ENCODE peak calls at places on chromosomes 5 and 9, in ten cellular contexts. O is suprapubic skin, K is left ventricle myocardium inferior, G is tibial nerve, Y is tibial artery, B is gastrocnemius medialis, S is AG04450, L is IMR-90, R is PC-3, V is astrocyte. Z is an unnamed sample.

GRCh38 chr5:173281910-173282309 is 46.3 kb downstream of the STC2 start:
- DNase-seq in O (no peak), K (no peak), G (no peak), Y (no peak), B (no peak), S (no peak), L (peak), R (peak), V (no peak), Z (no peak)

GRCh38 chr5:134568761-134569725 is 43.6 kb downstream of the JADE2 start:
- DNase-seq in O (no peak), K (peak), G (peak), Y (peak), B (no peak), S (no peak), L (peak), R (peak), V (no peak), Z (no peak)

GRCh38 chr5:65172486-65173129 is 309.1 kb downstream of the ADAMTS6 start:
- DNase-seq in O (no peak), K (no peak), G (no peak), Y (no peak), B (no peak), S (no peak), L (peak), R (no peak), V (peak), Z (peak)

GRCh38 chr5:170184007-170184687 is 48.6 kb upstream of the C5orf58 start:
- DNase-seq in O (peak), K (peak), G (peak), Y (no peak), B (no peak), S (no peak), L (peak), R (peak), V (peak), Z (peak)

GRCh38 chr5:179470191-179470590 is 80.2 kb upstream of the RUFY1 start:
- DNase-seq in O (no peak), K (no peak), G (no peak), Y (no peak), B (no peak), S (no peak), L (no peak), R (no peak), V (no peak), Z (no peak)

GRCh38 chr5:109880907-109881685 is 191.4 kb downstream of the MAN2A1 start:
- DNase-seq in O (no peak), K (no peak), G (no peak), Y (no peak), B (no peak), S (no peak), L (peak), R (no peak), V (peak), Z (peak)

GRCh38 chr9:135920973-135921585 is 13.7 kb upstream of the CAMSAP1 start:
- DNase-seq in O (no peak), K (no peak), G (no peak), Y (no peak), B (no peak), S (no peak), L (no peak), R (no peak), V (no peak), Z (no peak)

GRCh38 chr9:21804336-21804735 is 1.9 kb downstream of the MTAP start:
- DNase-seq in O (no peak), K (no peak), G (no peak), Y (no peak), B (no peak), S (no peak), L (no peak), R (no peak), V (no peak), Z (no peak)

GRCh38 chr5:54093081-54093492 is 217.3 kb downstream of the ARL15 start:
- DNase-seq in O (no peak), K (no peak), G (no peak), Y (no peak), B (no peak), S (no peak), L (no peak), R (peak), V (no peak), Z (no peak)

GRCh38 chr5:28066856-28067255 is 1028.5 kb upstream of the CDH9 start:
- DNase-seq in O (no peak), K (no peak), G (no peak), Y (no peak), B (no peak), S (no peak), L (no peak), R (no peak), V (no peak), Z (no peak)

GRCh38 chr5:16312786-16313185 is 133.2 kb upstream of the MARCHF11 start:
- DNase-seq in O (no peak), K (no peak), G (no peak), Y (no peak), B (no peak), S (no peak), L (peak), R (no peak), V (no peak), Z (no peak)

GRCh38 chr9:86046080-86046636 is 53.2 kb downstream of the GOLM1 start:
- DNase-seq in O (no peak), K (no peak), G (no peak), Y (no peak), B (no peak), S (no peak), L (no peak), R (peak), V (no peak), Z (no peak)

GRCh38 chr5:175123542-175123941 is 320.4 kb downstream of the DRD1 start:
- DNase-seq in O (no peak), K (no peak), G (no peak), Y (no peak), B (no peak), S (no peak), L (no peak), R (peak), V (no peak), Z (no peak)

GRCh38 chr9:37840560-37841194 is 40.1 kb downstream of the DCAF10 start:
- DNase-seq in O (no peak), K (no peak), G (no peak), Y (no peak), B (no peak), S (peak), L (peak), R (peak), V (peak), Z (peak)

GRCh38 chr5:79759436-79759835 is 69.8 kb downstream of the CMYA5 start:
- DNase-seq in O (no peak), K (no peak), G (no peak), Y (no peak), B (peak), S (no peak), L (peak), R (peak), V (peak), Z (peak)

GRCh38 chr5:171420429-171421231 is 1.2 kb downstream of the FGF18 start:
- DNase-seq in O (no peak), K (peak), G (peak), Y (peak), B (peak), S (peak), L (peak), R (peak), V (peak), Z (peak)

GRCh38 chr5:157626831-157627230 is 25.4 kb downstream of the SOX30 start:
- DNase-seq in O (no peak), K (no peak), G (no peak), Y (no peak), B (no peak), S (no peak), L (no peak), R (no peak), V (no peak), Z (no peak)

GRCh38 chr5:64666058-64666457 is 24.2 kb upstream of the SHISAL2B start:
- DNase-seq in O (no peak), K (no peak), G (no peak), Y (no peak), B (no peak), S (peak), L (peak), R (no peak), V (peak), Z (peak)

GRCh38 chr9:107283621-107284616 is 840 bp downstream of the RAD23B start:
- DNase-seq in O (peak), K (peak), G (peak), Y (peak), B (peak), S (peak), L (peak), R (peak), V (peak), Z (peak)

GRCh38 chr9:28177925-28178324 is 604.6 kb upstream of the C9orf72 start:
- DNase-seq in O (no peak), K (no peak), G (no peak), Y (no peak), B (no peak), S (no peak), L (no peak), R (no peak), V (no peak), Z (no peak)

GRCh38 chr5:66171349-66172344 is 27.5 kb downstream of the SREK1 start:
- DNase-seq in O (no peak), K (no peak), G (no peak), Y (no peak), B (no peak), S (no peak), L (peak), R (peak), V (peak), Z (peak)

GRCh38 chr9:113973963-113974413 is 97.9 kb downstream of the ZNF618 start:
- DNase-seq in O (no peak), K (no peak), G (no peak), Y (no peak), B (no peak), S (no peak), L (peak), R (no peak), V (peak), Z (no peak)

GRCh38 chr9:133954862-133955529 is 37.1 kb downstream of the VAV2 start:
- DNase-seq in O (no peak), K (no peak), G (no peak), Y (no peak), B (no peak), S (no peak), L (no peak), R (no peak), V (no peak), Z (no peak)

GRCh38 chr5:10541247-10541646 is 22.6 kb upstream of the ANKRD33B start:
- DNase-seq in O (no peak), K (no peak), G (no peak), Y (no peak), B (no peak), S (no peak), L (no peak), R (no peak), V (no peak), Z (no peak)

GRCh38 chr9:101495810-101496209 is 37.8 kb upstream of the RNF20 start:
- DNase-seq in O (no peak), K (no peak), G (no peak), Y (no peak), B (no peak), S (no peak), L (peak), R (peak), V (peak), Z (no peak)

GRCh38 chr9:4855861-4856260 is 63.1 kb downstream of the RCL1 start:
- DNase-seq in O (no peak), K (no peak), G (peak), Y (peak), B (no peak), S (peak), L (peak), R (no peak), V (peak), Z (peak)

GRCh38 chr5:175195698-175196656 is 248.0 kb downstream of the DRD1 start:
- DNase-seq in O (no peak), K (no peak), G (no peak), Y (no peak), B (no peak), S (no peak), L (peak), R (peak), V (peak), Z (no peak)

GRCh38 chr5:124752854-124753720 is 6.6 kb upstream of the ZNF608 start:
- DNase-seq in O (no peak), K (no peak), G (no peak), Y (no peak), B (no peak), S (no peak), L (no peak), R (no peak), V (no peak), Z (no peak)

GRCh38 chr5:173163219-173163618 is 18.9 kb downstream of the BNIP1 start:
- DNase-seq in O (no peak), K (peak), G (no peak), Y (no peak), B (no peak), S (no peak), L (peak), R (no peak), V (peak), Z (no peak)

GRCh38 chr5:146862641-146863040 is 15.9 kb downstream of the PPP2R2B start:
- DNase-seq in O (no peak), K (no peak), G (no peak), Y (no peak), B (no peak), S (no peak), L (no peak), R (peak), V (no peak), Z (no peak)

GRCh38 chr5:146866263-146866662 is 12.3 kb downstream of the PPP2R2B start:
- DNase-seq in O (no peak), K (no peak), G (no peak), Y (no peak), B (no peak), S (no peak), L (no peak), R (no peak), V (no peak), Z (no peak)

GRCh38 chr5:146860213-146860891 is 18.2 kb downstream of the PPP2R2B start:
- DNase-seq in O (no peak), K (no peak), G (no peak), Y (no peak), B (no peak), S (no peak), L (no peak), R (peak), V (peak), Z (no peak)
- H3K27ac ChIP-seq in O (no peak), K (no peak), G (no peak), Y (no peak), B (no peak), S (no peak), L (no peak), R (no peak), V (no peak), Z (no peak)

GRCh38 chr5:116574682-116575634 is at the start of gene SEMA6A:
- DNase-seq in O (peak), K (peak), G (peak), Y (peak), B (peak), S (peak), L (peak), R (peak), V (peak), Z (peak)
- TF ChIP-seq CTCF in O (no peak), K (no peak), G (no peak), Y (no peak), B (no peak), S (no peak), L (no peak), R (no peak), V (no peak), Z (no peak)

GRCh38 chr5:115599502-115599901 is 2.8 kb downstream of the TICAM2 start:
- DNase-seq in O (no peak), K (no peak), G (no peak), Y (no peak), B (no peak), S (no peak), L (peak), R (no peak), V (peak), Z (peak)

GRCh38 chr5:115602585-115603125 is 376 bp upstream of the TICAM2 start:
- DNase-seq in O (no peak), K (no peak), G (no peak), Y (no peak), B (no peak), S (no peak), L (no peak), R (peak), V (peak), Z (no peak)

GRCh38 chr5:115601709-115602584 is at the start of gene TICAM2:
- DNase-seq in O (peak), K (peak), G (peak), Y (peak), B (peak), S (no peak), L (peak), R (peak), V (peak), Z (peak)

GRCh38 chr5:115600771-115601170 is 1.5 kb downstream of the TICAM2 start:
- DNase-seq in O (no peak), K (no peak), G (no peak), Y (no peak), B (no peak), S (no peak), L (peak), R (peak), V (peak), Z (no peak)

GRCh38 chr5:115599924-115600323 is 2.4 kb downstream of the TICAM2 start:
- DNase-seq in O (no peak), K (no peak), G (no peak), Y (no peak), B (no peak), S (no peak), L (no peak), R (no peak), V (peak), Z (no peak)
- H3K4me3 ChIP-seq in O (no peak), K (peak), G (no peak), Y (no peak), B (no peak), S (no peak), L (no peak), R (no peak), V (no peak), Z (no peak)

GRCh38 chr5:1009359-1010180 is 968 bp downstream of the NKD2 start:
- DNase-seq in O (peak), K (peak), G (no peak), Y (peak), B (no peak), S (no peak), L (no peak), R (no peak), V (no peak), Z (no peak)

GRCh38 chr5:1007221-1007680 is 1.4 kb upstream of the NKD2 start:
- DNase-seq in O (peak), K (peak), G (no peak), Y (peak), B (no peak), S (no peak), L (no peak), R (no peak), V (no peak), Z (no peak)

GRCh38 chr5:1010181-1010510 is 1.5 kb downstream of the NKD2 start:
- DNase-seq in O (peak), K (peak), G (no peak), Y (peak), B (no peak), S (no peak), L (no peak), R (peak), V (no peak), Z (no peak)

GRCh38 chr5:1007681-1008450 is 736 bp upstream of the NKD2 start:
- DNase-seq in O (peak), K (peak), G (peak), Y (peak), B (no peak), S (no peak), L (no peak), R (no peak), V (no peak), Z (no peak)

GRCh38 chr5:1008451-1009358 is at the start of gene NKD2:
- DNase-seq in O (peak), K (peak), G (peak), Y (peak), B (no peak), S (no peak), L (no peak), R (peak), V (no peak), Z (no peak)
- H3K27ac ChIP-seq in O (no peak), K (peak), G (no peak), Y (no peak), B (no peak), S (no peak), L (no peak), R (no peak), V (no peak), Z (no peak)

GRCh38 chr5:168943999-168944398 is 356.9 kb downstream of the SLIT3 start:
- DNase-seq in O (no peak), K (no peak), G (no peak), Y (no peak), B (no peak), S (no peak), L (no peak), R (no peak), V (no peak), Z (no peak)

GRCh38 chr5:168948746-168949145 is 352.2 kb downstream of the SLIT3 start:
- DNase-seq in O (no peak), K (no peak), G (no peak), Y (no peak), B (no peak), S (no peak), L (no peak), R (peak), V (no peak), Z (no peak)

GRCh38 chr5:168946363-168946762 is 354.6 kb downstream of the SLIT3 start:
- DNase-seq in O (no peak), K (no peak), G (no peak), Y (no peak), B (no peak), S (no peak), L (no peak), R (peak), V (no peak), Z (peak)

GRCh38 chr5:168950241-168950951 is 350.5 kb downstream of the SLIT3 start:
- DNase-seq in O (no peak), K (no peak), G (no peak), Y (no peak), B (no peak), S (no peak), L (no peak), R (no peak), V (no peak), Z (no peak)

DNA sequence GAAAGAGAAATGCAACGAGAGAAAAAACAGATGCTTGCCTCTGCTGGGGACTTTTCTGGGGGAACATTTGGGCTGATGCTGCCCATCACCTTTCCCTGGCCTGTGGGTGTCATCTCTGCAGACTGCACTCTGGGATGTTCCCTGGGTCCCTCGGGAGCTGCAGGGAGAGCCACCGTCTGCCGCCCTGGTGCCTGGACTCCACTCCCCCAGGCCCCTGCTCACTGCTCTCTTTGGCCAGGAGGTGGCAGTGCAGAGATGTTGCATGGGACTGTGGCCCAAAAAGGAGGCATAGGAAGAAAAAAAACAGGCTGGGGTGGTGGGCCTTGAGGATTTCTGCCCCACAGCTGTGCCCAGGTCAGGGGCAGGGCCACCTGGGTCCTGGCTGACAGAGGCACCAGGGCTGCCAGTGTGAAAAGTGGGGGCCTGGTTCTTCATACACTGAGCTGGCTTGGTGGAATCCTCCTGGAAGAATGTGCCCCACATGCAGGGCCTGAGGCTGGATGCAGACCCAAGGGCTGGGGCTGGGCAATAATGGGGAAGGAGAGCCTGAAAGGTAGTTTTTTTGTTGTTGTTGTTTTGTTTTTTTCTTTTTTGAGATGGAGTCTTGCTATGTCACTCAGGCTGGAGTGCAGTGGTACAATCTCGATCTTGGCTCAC is 353.6 kb downstream of the SLIT3 start:
- DNase-seq in O (no peak), K (peak), G (no peak), Y (no peak), B (no peak), S (no peak), L (peak), R (peak), V (no peak), Z (peak)
- TF ChIP-seq CTCF in O (peak), K (peak), G (peak), Y (peak), B (no peak), S (peak), L (peak), R (peak), V (peak), Z (peak)

DNA sequence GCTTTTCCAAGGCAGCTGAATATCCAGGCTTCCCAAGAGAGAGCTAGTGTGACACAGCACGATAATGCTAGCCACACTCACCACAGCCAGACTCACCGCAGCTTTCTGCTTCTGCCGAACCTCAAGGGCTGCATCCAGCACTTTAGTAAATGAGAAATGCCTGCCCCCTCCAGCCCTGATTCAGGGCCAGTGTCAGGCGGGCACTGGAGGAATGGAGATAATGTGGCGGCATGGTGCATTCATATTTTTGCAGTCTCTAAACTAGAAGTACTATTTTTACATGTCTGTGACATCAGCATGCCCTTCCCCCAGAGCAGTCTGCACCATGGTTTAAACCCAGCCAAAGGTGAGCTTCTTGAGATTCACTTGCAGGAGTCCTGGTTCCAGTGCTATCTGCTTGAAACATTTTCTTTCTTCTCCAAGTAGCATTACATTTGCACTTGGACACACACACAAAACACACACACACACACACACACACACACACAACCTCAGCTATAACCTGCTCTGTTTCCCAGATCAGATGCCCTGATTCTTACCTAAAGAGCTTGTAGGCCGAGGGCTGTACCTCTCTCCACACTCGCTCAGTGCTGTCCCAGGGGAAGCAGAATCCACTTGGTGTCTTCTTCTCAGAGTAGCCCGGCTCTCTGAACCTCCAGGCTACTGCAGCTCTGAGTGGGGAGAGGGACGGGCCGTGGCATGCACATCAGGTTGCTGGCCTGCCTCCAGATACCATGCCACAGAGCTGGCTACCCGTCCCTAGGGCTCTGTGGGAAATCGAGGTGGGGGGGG is at the start of gene FGF1:
- DNase-seq in O (no peak), K (peak), G (no peak), Y (peak), B (no peak), S (no peak), L (no peak), R (no peak), V (peak), Z (peak)
- H3K4me3 ChIP-seq in O (peak), K (peak), G (peak), Y (peak), B (no peak), S (no peak), L (no peak), R (no peak), V (no peak), Z (no peak)